ENCODE peak calls at places on chromosomes 16 and 17, in four cellular contexts. R, H, Y and T are unnamed samples.

GRCh38 chr16:28324235-28324886 is 32.0 kb downstream of the SBK1 start:
- DNase-seq in R (no peak), Y (no peak), H (no peak), T (no peak)

GRCh38 chr17:60577147-60577925 is 22.7 kb upstream of the PPM1D start:
- DNase-seq in Y (no peak), H (no peak), R (no peak), T (peak)

GRCh38 chr17:64226132-64226531 is 36.9 kb downstream of the TEX2 start:
- DNase-seq in R (no peak), Y (no peak), H (no peak), T (no peak)

GRCh38 chr16:30458561-30459394 is 13.1 kb upstream of the SEPHS2 start:
- DNase-seq in R (no peak), Y (peak), H (peak), T (peak)

GRCh38 chr17:28554565-28554964 is 2.1 kb upstream of the UNC119 start:
- DNase-seq in Y (no peak), R (no peak), H (no peak), T (no peak)

GRCh38 chr17:68698761-68699160 is 97.6 kb upstream of the FAM20A start:
- DNase-seq in R (no peak), H (no peak), Y (no peak), T (no peak)

GRCh38 chr16:79213214-79213613 is 387.3 kb downstream of the MAF start:
- DNase-seq in H (no peak), Y (no peak), R (no peak), T (no peak)

GRCh38 chr16:17556276-17557052 is 85.7 kb upstream of the XYLT1 start:
- DNase-seq in Y (no peak), R (no peak), H (no peak), T (no peak)

GRCh38 chr17:81832608-81833159 is 407 bp downstream of the MCRIP1 start:
- DNase-seq in R (no peak), Y (no peak), H (no peak), T (peak)

GRCh38 chr17:50102164-50102991 is 7.2 kb downstream of the PDK2 start:
- DNase-seq in H (no peak), Y (peak), R (no peak), T (peak)

GRCh38 chr16:75099738-75100615 is 16.6 kb downstream of the LDHD start:
- DNase-seq in H (peak), Y (no peak), R (no peak), T (no peak)

GRCh38 chr17:55089955-55090573 is 121.5 kb downstream of the STXBP4 start:
- DNase-seq in H (no peak), Y (no peak), R (no peak), T (peak)

GRCh38 chr16:19389246-19389645 is 28.4 kb upstream of the TMC5 start:
- DNase-seq in Y (peak), R (peak), H (peak), T (peak)

GRCh38 chr17:6681671-6682070 is 30.1 kb downstream of the C17orf100 start:
- DNase-seq in H (no peak), R (no peak), Y (no peak), T (no peak)

GRCh38 chr17:57009737-57010445 is 32.0 kb downstream of the SCPEP1 start:
- DNase-seq in H (peak), R (peak), Y (peak), T (peak)

GRCh38 chr17:6239237-6239798 is 169.1 kb downstream of the WSCD1 start:
- DNase-seq in Y (no peak), H (no peak), R (no peak), T (no peak)

GRCh38 chr17:49440581-49440980 is 25.9 kb upstream of the PHB1 start:
- DNase-seq in Y (no peak), R (no peak), H (no peak), T (no peak)

GRCh38 chr16:47970291-47970931 is 185.4 kb downstream of the ABCC12 start:
- DNase-seq in H (no peak), Y (no peak), R (peak), T (no peak)

GRCh38 chr16:84414789-84415326 is 46.5 kb downstream of the ATP2C2 start:
- DNase-seq in R (no peak), Y (no peak), H (no peak), T (no peak)

GRCh38 chr16:54912720-54913119 is 17.9 kb upstream of the IRX5 start:
- DNase-seq in H (no peak), R (no peak), Y (no peak), T (no peak)

GRCh38 chr17:8436169-8436932 is 667 bp downstream of the NDEL1 start:
- DNase-seq in R (no peak), H (peak), Y (peak), T (peak)

GRCh38 chr17:58047751-58048150 is 35.5 kb upstream of the DYNLL2 start:
- DNase-seq in H (no peak), R (no peak), Y (no peak), T (no peak)

GRCh38 chr17:28330671-28331070 is 4.6 kb downstream of the IFT20 start:
- DNase-seq in Y (no peak), R (no peak), H (no peak), T (no peak)

GRCh38 chr17:67902531-67903231 is 77.4 kb downstream of the BPTF start:
- DNase-seq in H (no peak), R (no peak), Y (no peak), T (no peak)

GRCh38 chr17:77891602-77892001 is 66.9 kb upstream of the TNRC6C start:
- DNase-seq in H (no peak), R (no peak), Y (no peak), T (no peak)

GRCh38 chr17:46020023-46020735 is 21.1 kb downstream of the STH start:
- DNase-seq in Y (no peak), R (no peak), H (peak), T (no peak)
- H3K27ac ChIP-seq in Y (no peak), R (no peak), H (peak), T (no peak)

GRCh38 chr17:19648475-19649406 is at the start of gene ALDH3A2:
- DNase-seq in R (peak), Y (peak), H (peak), T (peak)
- H3K27ac ChIP-seq in R (no peak), Y (peak), H (peak), T (peak)

GRCh38 chr17:51815097-51815496 is 343.4 kb downstream of the CA10 start:
- DNase-seq in H (no peak), R (no peak), Y (no peak), T (peak)
- H3K27ac ChIP-seq in H (no peak), R (no peak), Y (no peak), T (peak)

DNA sequence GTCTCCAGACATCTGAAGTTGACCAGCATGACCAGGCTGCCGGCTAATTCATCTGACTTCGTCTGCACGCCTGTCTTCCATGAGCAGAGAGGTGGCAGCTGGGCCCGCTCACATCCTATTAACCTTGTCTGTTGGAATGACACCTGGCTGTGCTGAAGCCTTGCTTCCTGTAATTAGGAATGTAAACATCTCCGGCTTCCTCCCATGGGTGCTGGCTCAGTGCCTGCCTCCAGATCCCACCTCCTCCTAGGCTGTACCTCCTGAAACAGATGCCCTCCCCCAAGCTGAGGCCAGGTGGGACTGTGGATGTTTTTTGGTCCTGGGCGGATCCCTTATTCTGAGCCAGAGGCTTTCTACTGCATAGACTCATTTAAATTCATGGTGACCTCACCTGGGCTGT is 296.3 kb downstream of the HS3ST4 start:
- DNase-seq in H (no peak), R (no peak), Y (no peak), T (no peak)
- H3K27ac ChIP-seq in H (no peak), R (no peak), Y (no peak), T (no peak)

GRCh38 chr16:2483939-2484897 is 9.3 kb downstream of the TBC1D24 start:
- DNase-seq in Y (no peak), R (no peak), H (no peak), T (peak)

GRCh38 chr16:2484898-2485508 is 10.1 kb downstream of the TBC1D24 start:
- DNase-seq in R (no peak), Y (no peak), H (no peak), T (no peak)

GRCh38 chr16:2482181-2483107 is 7.5 kb downstream of the TBC1D24 start:
- DNase-seq in R (no peak), H (no peak), Y (no peak), T (peak)

GRCh38 chr16:2481676-2482075 is 6.7 kb downstream of the TBC1D24 start:
- DNase-seq in R (no peak), H (no peak), Y (no peak), T (no peak)

GRCh38 chr16:2483160-2483559 is 8.2 kb downstream of the TBC1D24 start:
- DNase-seq in Y (no peak), H (no peak), R (no peak), T (peak)
- H3K27ac ChIP-seq in Y (peak), H (no peak), R (no peak), T (peak)

GRCh38 chr16:16048904-16049582 is 99.6 kb downstream of the ABCC1 start:
- DNase-seq in Y (no peak), R (no peak), H (no peak), T (no peak)

GRCh38 chr16:16052916-16053315 is 103.5 kb downstream of the ABCC1 start:
- DNase-seq in Y (no peak), R (no peak), H (no peak), T (no peak)

GRCh38 chr16:16047761-16048160 is 98.3 kb downstream of the ABCC1 start:
- DNase-seq in R (no peak), Y (no peak), H (no peak), T (no peak)

GRCh38 chr16:16050106-16050505 is 100.7 kb downstream of the ABCC1 start:
- DNase-seq in R (no peak), Y (no peak), H (no peak), T (peak)

GRCh38 chr16:16051132-16051531 is 101.7 kb downstream of the ABCC1 start:
- DNase-seq in H (no peak), Y (no peak), R (no peak), T (no peak)
- H3K27ac ChIP-seq in H (no peak), Y (no peak), R (no peak), T (peak)

DNA sequence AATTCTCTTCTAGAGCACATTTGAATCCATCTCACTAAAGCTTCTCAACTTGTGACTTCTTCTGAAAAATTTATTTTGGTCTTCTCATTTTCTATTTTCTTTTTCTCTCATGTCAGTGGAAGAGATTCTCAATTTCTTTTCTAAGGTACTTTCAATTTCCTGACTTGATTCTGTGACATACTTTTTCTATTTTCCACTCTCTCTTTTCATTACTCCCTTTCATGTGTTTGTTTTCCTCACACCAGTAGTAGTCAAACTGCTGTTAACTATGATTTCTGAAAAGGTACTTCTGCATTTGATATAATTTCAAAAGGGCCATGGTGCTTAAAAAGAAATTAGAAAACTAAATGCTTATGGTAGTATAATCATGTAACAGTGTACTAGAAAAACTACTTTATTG is 41.9 kb downstream of the NFAT5 start:
- DNase-seq in Y (no peak), H (no peak), R (no peak), T (no peak)
- H3K27ac ChIP-seq in Y (no peak), H (no peak), R (no peak), T (no peak)